ENCODE peak calls at places on chromosomes 7 and 10, in four cellular contexts. U is CD8-positive, alpha-beta T cell; B is WTC11; E is activated T-cell treated with anti-CD3 and anti-CD28 coated beads for 1 hour. S is an unnamed sample.

GRCh38 chr10:78802866-78803265 is 265.9 kb upstream of the ZMIZ1 start:
- DNase-seq in U (no peak), B (no peak), E (no peak), S (no peak)

GRCh38 chr7:44257618-44258422 is 57.0 kb downstream of the YKT6 start:
- DNase-seq in U (peak), B (no peak), E (peak), S (peak)

GRCh38 chr7:131329176-131329570 is 1.5 kb downstream of the MKLN1 start:
- DNase-seq in U (no peak), B (no peak), E (no peak), S (no peak)

GRCh38 chr10:110074298-110074697 is 66.5 kb downstream of the ADD3 start:
- DNase-seq in U (no peak), B (no peak), E (no peak), S (no peak)

GRCh38 chr7:136925556-136925955 is 57.1 kb downstream of the CHRM2 start:
- DNase-seq in U (no peak), B (no peak), E (no peak), S (no peak)

GRCh38 chr10:33114451-33114944 is 156.5 kb upstream of the ITGB1 start:
- DNase-seq in U (no peak), B (no peak), E (no peak), S (no peak)

GRCh38 chr7:79504607-79505389 is 51.3 kb upstream of the MAGI2 start:
- DNase-seq in U (no peak), B (no peak), E (no peak), S (no peak)

GRCh38 chr10:85916999-85917573 is 449.5 kb downstream of the GRID1 start:
- DNase-seq in U (no peak), B (no peak), E (no peak), S (no peak)

GRCh38 chr10:13536674-13537366 is 8.0 kb upstream of the BEND7 start:
- DNase-seq in U (no peak), B (peak), E (no peak), S (no peak)

GRCh38 chr7:23022258-23022745 is 8.4 kb upstream of the HYCC1 start:
- DNase-seq in U (no peak), B (no peak), E (no peak), S (no peak)

GRCh38 chr7:158313931-158314330 is 273.7 kb downstream of the PTPRN2 start:
- DNase-seq in U (no peak), B (no peak), E (no peak), S (no peak)

GRCh38 chr7:455110-455928 is 64.3 kb downstream of the PDGFA start:
- DNase-seq in U (no peak), B (no peak), E (no peak), S (no peak)

GRCh38 chr7:135352285-135352684 is 118.6 kb downstream of the STRA8 start:
- DNase-seq in U (no peak), B (no peak), E (no peak), S (no peak)

GRCh38 chr10:99981581-99982199 is 28.1 kb downstream of the DNMBP start:
- DNase-seq in U (no peak), B (no peak), E (no peak), S (no peak)

GRCh38 chr7:4809091-4809591 is 33.7 kb downstream of the AP5Z1 start:
- DNase-seq in U (peak), B (no peak), E (peak), S (no peak)

GRCh38 chr7:8434290-8435002 is 1.0 kb downstream of the NXPH1 start:
- DNase-seq in U (no peak), B (peak), E (no peak), S (no peak)

GRCh38 chr10:78288716-78289115 is 255.1 kb downstream of the RPS24 start:
- DNase-seq in U (no peak), B (no peak), E (no peak), S (no peak)

GRCh38 chr7:22267989-22268615 is 88.9 kb downstream of the RAPGEF5 start:
- DNase-seq in U (no peak), B (no peak), E (no peak), S (no peak)

GRCh38 chr10:14259696-14260595 is 70.8 kb downstream of the FRMD4A start:
- DNase-seq in U (no peak), B (no peak), E (no peak), S (no peak)

GRCh38 chr7:1811850-1812692 is 142.0 kb downstream of the ELFN1 start:
- DNase-seq in U (no peak), B (no peak), E (no peak), S (no peak)

GRCh38 chr7:121286742-121287699 is 41.8 kb upstream of the WNT16 start:
- DNase-seq in U (no peak), B (no peak), E (no peak), S (no peak)

GRCh38 chr7:130899638-130900401 is 165.8 kb upstream of the KLF14 start:
- DNase-seq in U (no peak), B (no peak), E (no peak), S (no peak)

GRCh38 chr7:7426686-7427085 is 109.0 kb downstream of the COL28A1 start:
- DNase-seq in U (no peak), B (no peak), E (no peak), S (no peak)

GRCh38 chr7:36473454-36474282 is 84.0 kb downstream of the ANLN start:
- DNase-seq in U (peak), B (peak), E (no peak), S (no peak)

GRCh38 chr7:115363916-115364315 is 442.0 kb downstream of the MDFIC start:
- DNase-seq in U (no peak), B (no peak), E (no peak), S (no peak)

GRCh38 chr10:69435966-69436520 is 15.2 kb upstream of the TSPAN15 start:
- DNase-seq in U (no peak), B (no peak), E (no peak), S (no peak)

GRCh38 chr10:57333880-57334279 is 933.8 kb downstream of the IPMK start:
- DNase-seq in U (no peak), B (no peak), E (no peak), S (no peak)

GRCh38 chr7:52273685-52274610 is 761.5 kb upstream of the POM121L12 start:
- DNase-seq in U (no peak), B (peak), E (no peak), S (no peak)

GRCh38 chr7:8042796-8043535 is 74.4 kb downstream of the GLCCI1 start:
- DNase-seq in U (no peak), B (no peak), E (no peak), S (no peak)

S was measured in GOT3.